ENCODE peak calls at places on chromosome 21, in four cellular contexts. F is RWPE1, X is lower lobe of right lung, L is epithelial cell of prostate. O is an unnamed sample.

GRCh38 chr21:31348188-31348587 is 4.1 kb upstream of the TIAM1 start:
- DNase-seq in F (no peak), L (no peak), X (no peak), O (no peak)

GRCh38 chr21:35168702-35169101 is 119.6 kb upstream of the RUNX1 start:
- DNase-seq in L (no peak), F (no peak), X (no peak), O (no peak)

GRCh38 chr21:45981641-45982255 is at the start of gene COL6A1:
- DNase-seq in L (no peak), F (peak), X (peak), O (peak)

GRCh38 chr21:26954591-26955214 is 12.2 kb downstream of the ADAMTS5 start:
- DNase-seq in F (no peak), L (no peak), X (no peak), O (no peak)

GRCh38 chr21:27681841-27682240 is 715.0 kb upstream of the ADAMTS5 start:
- DNase-seq in X (no peak), F (no peak), L (no peak), O (no peak)

GRCh38 chr21:43957629-43958362 is 54.3 kb upstream of the TRAPPC10 start:
- DNase-seq in L (no peak), F (no peak), X (no peak), O (no peak)

GRCh38 chr21:34850166-34850695 is 181.4 kb downstream of the CLIC6 start:
- DNase-seq in L (no peak), X (no peak), F (no peak), O (no peak)

GRCh38 chr21:28893687-28894086 is 99.0 kb downstream of the LTN1 start:
- DNase-seq in L (no peak), X (no peak), F (no peak), O (no peak)

GRCh38 chr21:44765231-44766013 is 36.2 kb downstream of the UBE2G2 start:
- DNase-seq in X (no peak), F (peak), L (no peak), O (no peak)

GRCh38 chr21:27275294-27275927 is 308.5 kb upstream of the ADAMTS5 start:
- DNase-seq in L (peak), X (no peak), F (peak), O (no peak)

GRCh38 chr21:15439726-15440125 is 290.1 kb upstream of the USP25 start:
- DNase-seq in F (no peak), L (no peak), X (no peak), O (no peak)

GRCh38 chr21:32732544-32732943 is 4.7 kb upstream of the SYNJ1 start:
- DNase-seq in F (no peak), X (no peak), L (no peak), O (no peak)

GRCh38 chr21:32727728-32728454 is at the start of gene SYNJ1:
- DNase-seq in L (peak), X (peak), F (peak), O (peak)

GRCh38 chr21:32727478-32727727 is 410 bp downstream of the SYNJ1 start:
- DNase-seq in X (no peak), F (no peak), L (no peak), O (no peak)

GRCh38 chr21:32726742-32727477 is 903 bp downstream of the SYNJ1 start:
- DNase-seq in X (no peak), F (peak), L (no peak), O (peak)

DNA sequence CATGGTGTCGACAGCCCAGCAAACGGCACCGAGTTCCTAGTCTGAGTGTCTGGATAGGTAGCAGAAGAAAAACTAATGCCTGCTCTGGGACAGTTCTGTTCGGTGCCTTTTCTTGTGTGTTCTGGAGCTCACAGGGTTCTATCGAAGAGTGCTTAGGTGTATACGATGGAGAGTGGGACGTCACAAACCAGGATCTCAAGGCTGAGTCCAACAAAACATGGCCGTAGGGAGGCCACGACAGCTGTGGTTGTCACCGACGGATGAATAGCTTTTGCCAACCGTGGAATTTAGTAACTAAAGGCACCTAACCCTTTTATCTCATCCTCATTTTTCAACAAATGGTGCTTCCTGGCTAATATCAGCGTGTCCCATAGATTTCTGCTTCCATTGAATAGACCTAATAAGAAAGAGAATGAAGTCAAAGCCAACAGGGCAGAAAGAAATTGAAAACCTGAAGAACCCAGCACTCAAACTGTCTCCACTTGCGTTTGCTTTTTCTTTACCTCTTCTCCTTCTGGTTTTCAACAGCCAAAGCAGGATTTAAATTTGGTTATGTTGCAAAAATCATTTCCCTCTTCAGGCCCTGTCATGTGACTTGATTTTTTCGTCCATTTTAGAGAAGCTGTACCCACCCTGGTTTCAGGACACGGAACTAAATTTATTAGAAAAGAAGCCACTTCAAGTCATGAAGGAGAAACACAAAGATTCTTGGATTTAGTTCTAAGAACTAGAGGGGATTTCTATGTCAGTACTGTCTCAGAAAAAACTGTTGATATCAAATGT is 833 bp upstream of the SYNJ1 start:
- DNase-seq in L (no peak), X (no peak), F (no peak), O (no peak)
- H3K27ac ChIP-seq in L (peak), X (peak), F (peak), O (peak)

GRCh38 chr21:25691931-25692330 is 42.8 kb downstream of the ATP5PF start:
- DNase-seq in X (no peak), L (no peak), F (no peak), O (no peak)
- H3K27ac ChIP-seq in X (peak), L (no peak), F (no peak), O (no peak)

DNA sequence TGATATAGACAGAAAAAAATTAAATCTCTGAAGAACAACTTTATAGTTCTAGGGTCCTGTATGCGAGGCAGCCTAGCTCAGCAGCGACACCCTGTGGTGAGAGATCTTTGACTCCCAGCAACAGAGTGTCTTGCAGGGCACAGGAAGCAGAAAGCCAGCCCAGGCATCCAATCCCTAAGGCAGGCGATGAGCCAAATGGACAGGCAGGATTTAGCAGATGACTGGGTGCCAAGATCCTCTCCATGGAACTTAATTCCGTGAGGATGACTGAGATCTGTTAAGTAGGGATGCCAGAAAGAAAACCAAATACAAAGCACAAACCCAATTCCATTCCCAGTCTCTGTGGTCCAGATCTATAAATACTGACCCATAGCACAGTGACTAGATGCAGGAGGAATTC is 38.8 kb downstream of the HLCS start:
- DNase-seq in F (peak), L (no peak), X (peak), O (peak)
- H3K27ac ChIP-seq in F (peak), L (no peak), X (no peak), O (no peak)

GRCh38 chr21:38769253-38769780 is 36.4 kb upstream of the ETS2 start:
- DNase-seq in L (no peak), F (no peak), X (no peak), O (no peak)

GRCh38 chr21:38766987-38767722 is 38.6 kb upstream of the ETS2 start:
- DNase-seq in L (peak), X (peak), F (peak), O (no peak)

GRCh38 chr21:38771536-38771935 is 34.2 kb upstream of the ETS2 start:
- DNase-seq in F (no peak), X (no peak), L (no peak), O (no peak)

GRCh38 chr21:38770660-38771059 is 35.1 kb upstream of the ETS2 start:
- DNase-seq in L (no peak), F (no peak), X (no peak), O (no peak)

GRCh38 chr21:38768385-38769071 is 37.2 kb upstream of the ETS2 start:
- DNase-seq in F (peak), L (peak), X (no peak), O (no peak)
- H3K27ac ChIP-seq in F (no peak), L (peak), X (peak), O (no peak)

GRCh38 chr21:17467829-17468228 is 45.0 kb upstream of the CXADR start:
- DNase-seq in L (no peak), X (no peak), F (no peak), O (no peak)

GRCh38 chr21:17468698-17469097 is 44.1 kb upstream of the CXADR start:
- DNase-seq in L (no peak), F (no peak), X (no peak), O (no peak)

GRCh38 chr21:17463441-17463840 is 49.4 kb upstream of the CXADR start:
- DNase-seq in F (peak), L (peak), X (no peak), O (peak)

GRCh38 chr21:17467392-17467791 is 45.5 kb upstream of the CXADR start:
- DNase-seq in X (no peak), F (no peak), L (no peak), O (no peak)

DNA sequence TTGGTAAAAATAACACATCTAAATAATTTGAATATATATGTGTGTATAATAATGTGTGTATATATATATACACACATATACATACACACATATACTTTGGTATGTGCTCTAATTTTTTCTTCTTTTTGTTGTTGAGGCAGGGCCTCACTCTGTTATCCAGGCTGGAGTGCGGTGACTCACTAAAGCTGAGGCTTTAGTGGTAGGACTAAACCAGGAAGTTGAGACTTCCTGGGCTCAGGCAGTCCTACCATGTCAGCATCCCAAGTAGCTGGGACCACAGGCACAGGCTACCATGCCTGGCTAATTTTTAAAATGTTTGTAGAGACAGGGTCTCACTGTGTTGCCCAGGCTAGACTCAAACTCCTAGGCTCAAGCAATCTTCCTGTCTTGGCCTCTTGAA is 46.7 kb upstream of the CXADR start:
- DNase-seq in L (no peak), F (no peak), X (no peak), O (no peak)
- H3K27ac ChIP-seq in L (peak), F (no peak), X (no peak), O (no peak)

O was measured in heart left ventricle.